ENCODE peak calls at places on chromosome 21, in ten cellular contexts. One of them, this sample, is unnamed.

GRCh38 chr21:19683492-19683891 is 1279.9 kb upstream of the TMPRSS15 start:
- DNase-seq in effector memory CD4-positive, alpha-beta T cell: no peak
- DNase-seq in Peyer's patch: no peak
- DNase-seq in psoas muscle: no peak
- DNase-seq in BE2C: no peak
- DNase-seq in stomach: no peak
- DNase-seq in fibroblast of lung: no peak
- DNase-seq in adrenal gland: no peak
- DNase-seq in colonic mucosa: no peak
- DNase-seq in Karpas-422: no peak
- DNase-seq in this sample: no peak

GRCh38 chr21:14987370-14988170 is 77.2 kb downstream of the NRIP1 start:
- DNase-seq in effector memory CD4-positive, alpha-beta T cell: no peak
- DNase-seq in Peyer's patch: no peak
- DNase-seq in psoas muscle: no peak
- DNase-seq in BE2C: no peak
- DNase-seq in stomach: no peak
- DNase-seq in fibroblast of lung: no peak
- DNase-seq in adrenal gland: no peak
- DNase-seq in colonic mucosa: no peak
- DNase-seq in Karpas-422: no peak
- DNase-seq in this sample: no peak

GRCh38 chr21:39452207-39452964 is 616 bp downstream of the SH3BGR start:
- DNase-seq in effector memory CD4-positive, alpha-beta T cell: no peak
- DNase-seq in Peyer's patch: no peak
- DNase-seq in psoas muscle: no peak
- DNase-seq in BE2C: no peak
- DNase-seq in stomach: no peak
- DNase-seq in fibroblast of lung: peak; percentile 81
- DNase-seq in adrenal gland: no peak
- DNase-seq in colonic mucosa: no peak
- DNase-seq in Karpas-422: no peak
- DNase-seq in this sample: no peak

GRCh38 chr21:17679002-17679600 is 66.4 kb upstream of the BTG3 start:
- DNase-seq in effector memory CD4-positive, alpha-beta T cell: peak; percentile 1
- DNase-seq in Peyer's patch: no peak
- DNase-seq in psoas muscle: no peak
- DNase-seq in BE2C: peak; percentile 21
- DNase-seq in stomach: no peak
- DNase-seq in fibroblast of lung: peak; percentile 83
- DNase-seq in adrenal gland: no peak
- DNase-seq in colonic mucosa: no peak
- DNase-seq in Karpas-422: peak; percentile 80
- DNase-seq in this sample: peak; percentile 37

GRCh38 chr21:41112740-41113692 is 54.9 kb upstream of the BACE2 start:
- DNase-seq in effector memory CD4-positive, alpha-beta T cell: no peak
- DNase-seq in Peyer's patch: no peak
- DNase-seq in psoas muscle: no peak
- DNase-seq in BE2C: no peak
- DNase-seq in stomach: no peak
- DNase-seq in fibroblast of lung: peak; percentile 81
- DNase-seq in adrenal gland: no peak
- DNase-seq in colonic mucosa: no peak
- DNase-seq in Karpas-422: no peak
- DNase-seq in this sample: no peak

GRCh38 chr21:26952274-26953066 is 14.4 kb downstream of the ADAMTS5 start:
- DNase-seq in effector memory CD4-positive, alpha-beta T cell: no peak
- DNase-seq in Peyer's patch: no peak
- DNase-seq in psoas muscle: no peak
- DNase-seq in BE2C: no peak
- DNase-seq in stomach: no peak
- DNase-seq in fibroblast of lung: no peak
- DNase-seq in adrenal gland: no peak
- DNase-seq in colonic mucosa: no peak
- DNase-seq in Karpas-422: no peak
- DNase-seq in this sample: no peak

GRCh38 chr21:31732891-31733520 is 1.1 kb upstream of the SCAF4 start:
- DNase-seq in effector memory CD4-positive, alpha-beta T cell: no peak
- DNase-seq in Peyer's patch: no peak
- DNase-seq in psoas muscle: no peak
- DNase-seq in BE2C: peak; percentile 44
- DNase-seq in stomach: no peak
- DNase-seq in fibroblast of lung: no peak
- DNase-seq in adrenal gland: peak; percentile 24
- DNase-seq in colonic mucosa: peak; percentile 36
- DNase-seq in Karpas-422: peak; percentile 79
- DNase-seq in this sample: no peak

GRCh38 chr21:27480841-27481261 is 514.0 kb upstream of the ADAMTS5 start:
- DNase-seq in effector memory CD4-positive, alpha-beta T cell: no peak
- DNase-seq in Peyer's patch: no peak
- DNase-seq in psoas muscle: no peak
- DNase-seq in BE2C: no peak
- DNase-seq in stomach: no peak
- DNase-seq in fibroblast of lung: no peak
- DNase-seq in adrenal gland: no peak
- DNase-seq in colonic mucosa: no peak
- DNase-seq in Karpas-422: no peak
- DNase-seq in this sample: no peak

GRCh38 chr21:38942617-38943245 is 137.0 kb downstream of the ETS2 start:
- DNase-seq in effector memory CD4-positive, alpha-beta T cell: no peak
- DNase-seq in Peyer's patch: peak; percentile 5
- DNase-seq in psoas muscle: no peak
- DNase-seq in BE2C: no peak
- DNase-seq in stomach: no peak
- DNase-seq in fibroblast of lung: no peak
- DNase-seq in adrenal gland: no peak
- DNase-seq in colonic mucosa: no peak
- DNase-seq in Karpas-422: no peak
- DNase-seq in this sample: no peak

GRCh38 chr21:31752352-31752751 is 20.4 kb upstream of the SCAF4 start:
- DNase-seq in effector memory CD4-positive, alpha-beta T cell: no peak
- DNase-seq in Peyer's patch: no peak
- DNase-seq in psoas muscle: no peak
- DNase-seq in BE2C: no peak
- DNase-seq in stomach: no peak
- DNase-seq in fibroblast of lung: no peak
- DNase-seq in adrenal gland: no peak
- DNase-seq in colonic mucosa: no peak
- DNase-seq in Karpas-422: no peak
- DNase-seq in this sample: no peak

GRCh38 chr21:22044431-22044830 is 1046.2 kb downstream of the NCAM2 start:
- DNase-seq in effector memory CD4-positive, alpha-beta T cell: no peak
- DNase-seq in Peyer's patch: no peak
- DNase-seq in psoas muscle: no peak
- DNase-seq in BE2C: no peak
- DNase-seq in stomach: no peak
- DNase-seq in fibroblast of lung: no peak
- DNase-seq in adrenal gland: no peak
- DNase-seq in colonic mucosa: no peak
- DNase-seq in Karpas-422: no peak
- DNase-seq in this sample: no peak

GRCh38 chr21:14850394-14850793 is 214.4 kb downstream of the NRIP1 start:
- DNase-seq in effector memory CD4-positive, alpha-beta T cell: no peak
- DNase-seq in Peyer's patch: no peak
- DNase-seq in psoas muscle: no peak
- DNase-seq in BE2C: no peak
- DNase-seq in stomach: no peak
- DNase-seq in fibroblast of lung: no peak
- DNase-seq in adrenal gland: no peak
- DNase-seq in colonic mucosa: no peak
- DNase-seq in Karpas-422: no peak
- DNase-seq in this sample: no peak

GRCh38 chr21:39847877-39848276 is 19.4 kb upstream of the PCP4 start:
- DNase-seq in effector memory CD4-positive, alpha-beta T cell: no peak
- DNase-seq in Peyer's patch: no peak
- DNase-seq in psoas muscle: no peak
- DNase-seq in BE2C: no peak
- DNase-seq in stomach: no peak
- DNase-seq in fibroblast of lung: no peak
- DNase-seq in adrenal gland: no peak
- DNase-seq in colonic mucosa: no peak
- DNase-seq in Karpas-422: no peak
- DNase-seq in this sample: no peak

GRCh38 chr21:38660333-38661295 is 145.1 kb upstream of the ETS2 start:
- DNase-seq in effector memory CD4-positive, alpha-beta T cell: no peak
- DNase-seq in Peyer's patch: peak; percentile 52
- DNase-seq in psoas muscle: no peak
- DNase-seq in BE2C: no peak
- DNase-seq in stomach: no peak
- DNase-seq in fibroblast of lung: no peak
- DNase-seq in adrenal gland: peak; percentile 16
- DNase-seq in colonic mucosa: peak; percentile 53
- DNase-seq in Karpas-422: no peak
- DNase-seq in this sample: no peak

GRCh38 chr21:29302340-29302991 is 3.7 kb downstream of the BACH1 start:
- DNase-seq in effector memory CD4-positive, alpha-beta T cell: no peak
- DNase-seq in Peyer's patch: no peak
- DNase-seq in psoas muscle: no peak
- DNase-seq in BE2C: no peak
- DNase-seq in stomach: no peak
- DNase-seq in fibroblast of lung: peak; percentile 25
- DNase-seq in adrenal gland: no peak
- DNase-seq in colonic mucosa: no peak
- DNase-seq in Karpas-422: no peak
- DNase-seq in this sample: peak; percentile 50

GRCh38 chr21:26437326-26438009 is 135.6 kb downstream of the CYYR1 start:
- DNase-seq in effector memory CD4-positive, alpha-beta T cell: no peak
- DNase-seq in Peyer's patch: no peak
- DNase-seq in psoas muscle: no peak
- DNase-seq in BE2C: no peak
- DNase-seq in stomach: no peak
- DNase-seq in fibroblast of lung: no peak
- DNase-seq in adrenal gland: no peak
- DNase-seq in colonic mucosa: no peak
- DNase-seq in Karpas-422: no peak
- DNase-seq in this sample: no peak

GRCh38 chr21:31182231-31183129 is 144.2 kb upstream of the KRTAP19-8 start:
- DNase-seq in effector memory CD4-positive, alpha-beta T cell: peak; percentile 14
- DNase-seq in Peyer's patch: no peak
- DNase-seq in psoas muscle: no peak
- DNase-seq in BE2C: no peak
- DNase-seq in stomach: no peak
- DNase-seq in fibroblast of lung: no peak
- DNase-seq in adrenal gland: no peak
- DNase-seq in colonic mucosa: no peak
- DNase-seq in Karpas-422: no peak
- DNase-seq in this sample: no peak

GRCh38 chr21:41362605-41363369 is 960 bp downstream of the MX2 start:
- DNase-seq in effector memory CD4-positive, alpha-beta T cell: no peak
- DNase-seq in Peyer's patch: peak; percentile 52
- DNase-seq in psoas muscle: no peak
- DNase-seq in BE2C: no peak
- DNase-seq in stomach: no peak
- DNase-seq in fibroblast of lung: no peak
- DNase-seq in adrenal gland: no peak
- DNase-seq in colonic mucosa: no peak
- DNase-seq in Karpas-422: no peak
- DNase-seq in this sample: no peak

GRCh38 chr21:38758815-38759214 is 46.9 kb upstream of the ETS2 start:
- DNase-seq in effector memory CD4-positive, alpha-beta T cell: no peak
- DNase-seq in Peyer's patch: no peak
- DNase-seq in psoas muscle: no peak
- DNase-seq in BE2C: no peak
- DNase-seq in stomach: peak; percentile 55
- DNase-seq in fibroblast of lung: no peak
- DNase-seq in adrenal gland: no peak
- DNase-seq in colonic mucosa: no peak
- DNase-seq in Karpas-422: no peak
- DNase-seq in this sample: no peak

DNA sequence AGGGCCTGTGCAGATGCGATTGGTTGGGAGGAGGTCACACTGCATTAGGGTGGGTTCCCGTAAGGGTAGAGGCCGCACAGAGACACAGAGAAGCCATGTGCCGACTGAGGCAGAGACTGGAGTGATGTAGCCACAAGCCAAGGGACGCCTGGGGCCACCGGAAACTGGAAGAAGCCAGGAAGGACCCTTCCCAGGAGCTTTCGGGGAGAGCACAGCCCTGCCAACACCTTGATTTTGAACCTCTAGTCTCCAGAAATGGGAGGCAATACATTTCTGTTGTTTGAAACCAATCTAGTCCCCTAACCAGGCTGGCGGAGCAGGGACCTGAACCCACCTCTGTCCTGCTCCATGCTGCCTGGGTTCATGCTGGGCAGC is 10.8 kb downstream of the UBASH3A start:
- DNase-seq in effector memory CD4-positive, alpha-beta T cell: no peak
- DNase-seq in Peyer's patch: no peak
- DNase-seq in psoas muscle: no peak
- DNase-seq in BE2C: no peak
- DNase-seq in stomach: no peak
- DNase-seq in fibroblast of lung: no peak
- DNase-seq in adrenal gland: no peak
- DNase-seq in colonic mucosa: no peak
- DNase-seq in Karpas-422: no peak
- DNase-seq in this sample: no peak
- H3K4me1 ChIP-seq in effector memory CD4-positive, alpha-beta T cell: peaks cover 62% of the 10 kb centered on the region
- H3K4me1 ChIP-seq in Peyer's patch: no peaks in the 10 kb centered on the region
- H3K4me1 ChIP-seq in psoas muscle: no peaks in the 10 kb centered on the region
- H3K4me1 ChIP-seq in BE2C: no peaks in the 10 kb centered on the region
- H3K4me1 ChIP-seq in stomach: no peaks in the 10 kb centered on the region
- H3K4me1 ChIP-seq in fibroblast of lung: no peaks in the 10 kb centered on the region
- H3K4me1 ChIP-seq in adrenal gland: no peaks in the 10 kb centered on the region
- H3K4me1 ChIP-seq in colonic mucosa: no peaks in the 10 kb centered on the region
- H3K4me1 ChIP-seq in Karpas-422: peaks cover 7% of the 10 kb centered on the region
- H3K4me1 ChIP-seq in this sample: no peaks in the 10 kb centered on the region

GRCh38 chr21:33162436-33162921 is 67.3 kb upstream of the IFNAR2 start:
- DNase-seq in effector memory CD4-positive, alpha-beta T cell: no peak
- DNase-seq in Peyer's patch: no peak
- DNase-seq in psoas muscle: no peak
- DNase-seq in BE2C: no peak
- DNase-seq in stomach: no peak
- DNase-seq in fibroblast of lung: no peak
- DNase-seq in adrenal gland: no peak
- DNase-seq in colonic mucosa: no peak
- DNase-seq in Karpas-422: no peak
- DNase-seq in this sample: no peak
- H3K4me3 ChIP-seq in effector memory CD4-positive, alpha-beta T cell: no peak overlapping the region
- H3K4me3 ChIP-seq in Peyer's patch: no peak overlapping the region
- H3K4me3 ChIP-seq in psoas muscle: no peak overlapping the region
- H3K4me3 ChIP-seq in BE2C: no peak overlapping the region
- H3K4me3 ChIP-seq in stomach: no peak overlapping the region
- H3K4me3 ChIP-seq in fibroblast of lung: no peak overlapping the region
- H3K4me3 ChIP-seq in adrenal gland: no peak overlapping the region
- H3K4me3 ChIP-seq in colonic mucosa: no peak overlapping the region
- H3K4me3 ChIP-seq in Karpas-422: no peak overlapping the region
- H3K4me3 ChIP-seq in this sample: no peak overlapping the region

GRCh38 chr21:44870748-44871495 is 2.6 kb downstream of the PTTG1IP start:
- DNase-seq in effector memory CD4-positive, alpha-beta T cell: peak; percentile 34
- DNase-seq in Peyer's patch: peak; percentile 54
- DNase-seq in psoas muscle: peak; percentile 87
- DNase-seq in BE2C: no peak
- DNase-seq in stomach: peak; percentile 56
- DNase-seq in fibroblast of lung: no peak
- DNase-seq in adrenal gland: peak; percentile 86
- DNase-seq in colonic mucosa: peak; percentile 55
- DNase-seq in Karpas-422: no peak
- DNase-seq in this sample: peak; percentile 61
- H3K4me1 ChIP-seq in effector memory CD4-positive, alpha-beta T cell: peaks cover 68% of the 10 kb centered on the region
- H3K4me1 ChIP-seq in Peyer's patch: peaks cover 25% of the 10 kb centered on the region
- H3K4me1 ChIP-seq in psoas muscle: peaks cover 70% of the 10 kb centered on the region
- H3K4me1 ChIP-seq in BE2C: peaks cover 7% of the 10 kb centered on the region
- H3K4me1 ChIP-seq in stomach: peaks cover 72% of the 10 kb centered on the region
- H3K4me1 ChIP-seq in fibroblast of lung: peaks cover 40% of the 10 kb centered on the region
- H3K4me1 ChIP-seq in adrenal gland: peaks cover 76% of the 10 kb centered on the region
- H3K4me1 ChIP-seq in colonic mucosa: no peaks in the 10 kb centered on the region
- H3K4me1 ChIP-seq in Karpas-422: peaks cover 55% of the 10 kb centered on the region
- H3K4me1 ChIP-seq in this sample: peaks cover 27% of the 10 kb centered on the region

GRCh38 chr21:35585878-35586277 is 474.4 kb downstream of the SETD4 start:
- DNase-seq in effector memory CD4-positive, alpha-beta T cell: no peak
- DNase-seq in Peyer's patch: no peak
- DNase-seq in psoas muscle: no peak
- DNase-seq in BE2C: no peak
- DNase-seq in stomach: no peak
- DNase-seq in fibroblast of lung: no peak
- DNase-seq in adrenal gland: no peak
- DNase-seq in colonic mucosa: no peak
- DNase-seq in Karpas-422: no peak
- DNase-seq in this sample: no peak
- H3K4me3 ChIP-seq in effector memory CD4-positive, alpha-beta T cell: no peak overlapping the region
- H3K4me3 ChIP-seq in Peyer's patch: no peak overlapping the region
- H3K4me3 ChIP-seq in psoas muscle: no peak overlapping the region
- H3K4me3 ChIP-seq in BE2C: no peak overlapping the region
- H3K4me3 ChIP-seq in stomach: no peak overlapping the region
- H3K4me3 ChIP-seq in fibroblast of lung: no peak overlapping the region
- H3K4me3 ChIP-seq in adrenal gland: no peak overlapping the region
- H3K4me3 ChIP-seq in colonic mucosa: no peak overlapping the region
- H3K4me3 ChIP-seq in Karpas-422: no peak overlapping the region
- H3K4me3 ChIP-seq in this sample: no peak overlapping the region